ENCODE peak calls at places on chromosomes 2 and 18, in nine cellular contexts. D, H, J, A, R, G, X, S and B are unnamed samples.

GRCh38 chr2:231960810-231961348 is 634 bp upstream of the DIS3L2 start:
- DNase-seq in D (no peak), H (no peak), J (no peak), A (no peak), R (no peak), G (no peak), X (no peak), S (no peak), B (no peak)

GRCh38 chr2:128585706-128586105 is 267.0 kb upstream of the HS6ST1 start:
- DNase-seq in D (no peak), H (no peak), J (no peak), A (peak), R (no peak), G (no peak), X (no peak), S (no peak), B (no peak)

GRCh38 chr2:201363857-201364560 is 6.9 kb upstream of the FLACC1 start:
- DNase-seq in D (no peak), H (peak), J (no peak), A (no peak), R (no peak), G (peak), X (peak), S (peak), B (peak)

GRCh38 chr2:224311226-224311625 is 90.7 kb downstream of the FAM124B start:
- DNase-seq in D (no peak), H (no peak), J (no peak), A (no peak), R (no peak), G (no peak), X (no peak), S (peak), B (no peak)

GRCh38 chr18:50460062-50460461 is 85.2 kb downstream of the SKA1 start:
- DNase-seq in D (no peak), H (no peak), J (no peak), A (no peak), R (no peak), G (no peak), X (no peak), S (no peak), B (no peak)

GRCh38 chr18:50399582-50399981 is 24.7 kb downstream of the SKA1 start:
- DNase-seq in D (no peak), H (no peak), J (no peak), A (no peak), R (no peak), G (no peak), X (no peak), S (no peak), B (no peak)

GRCh38 chr2:226985227-226985946 is 149.5 kb downstream of the RHBDD1 start:
- DNase-seq in D (no peak), H (no peak), J (no peak), A (peak), R (no peak), G (no peak), X (no peak), S (peak), B (peak)

GRCh38 chr2:204109681-204110080 is 173.1 kb downstream of the ICOS start:
- DNase-seq in D (no peak), H (no peak), J (no peak), A (peak), R (no peak), G (no peak), X (peak), S (peak), B (no peak)

GRCh38 chr18:47730795-47731194 is 199.7 kb downstream of the SMAD2 start:
- DNase-seq in D (no peak), H (no peak), J (no peak), A (peak), R (no peak), G (no peak), X (no peak), S (no peak), B (no peak)

GRCh38 chr2:162490052-162490717 is 146.3 kb downstream of the GCA start:
- DNase-seq in D (peak), H (no peak), J (no peak), A (no peak), R (no peak), G (no peak), X (no peak), S (peak), B (no peak)

GRCh38 chr2:177419274-177419673 is 26.7 kb downstream of the AGPS start:
- DNase-seq in D (no peak), H (no peak), J (no peak), A (no peak), R (no peak), G (no peak), X (no peak), S (peak), B (no peak)

GRCh38 chr2:152580722-152581121 is 136.5 kb downstream of the PRPF40A start:
- DNase-seq in D (no peak), H (no peak), J (no peak), A (no peak), R (no peak), G (no peak), X (no peak), S (no peak), B (no peak)

GRCh38 chr2:31239842-31240198 is 5.9 kb downstream of the EHD3 start:
- DNase-seq in D (no peak), H (no peak), J (no peak), A (no peak), R (peak), G (no peak), X (no peak), S (peak), B (no peak)

GRCh38 chr2:27255660-27256059 is 7.2 kb downstream of the SLC30A3 start:
- DNase-seq in D (no peak), H (no peak), J (no peak), A (no peak), R (no peak), G (no peak), X (no peak), S (peak), B (no peak)

GRCh38 chr18:6561893-6562292 is 147.2 kb upstream of the L3MBTL4 start:
- DNase-seq in D (no peak), H (no peak), J (no peak), A (no peak), R (no peak), G (no peak), X (no peak), S (no peak), B (no peak)

GRCh38 chr2:110853516-110853915 is 121.1 kb downstream of the ACOXL start:
- DNase-seq in D (peak), H (peak), J (no peak), A (peak), R (no peak), G (no peak), X (no peak), S (peak), B (no peak)

GRCh38 chr2:122273785-122274419 is 518.5 kb downstream of the TSN start:
- DNase-seq in D (no peak), H (no peak), J (no peak), A (no peak), R (no peak), G (no peak), X (no peak), S (no peak), B (no peak)

GRCh38 chr2:156338578-156338977 is 6.1 kb upstream of the NR4A2 start:
- DNase-seq in D (no peak), H (no peak), J (no peak), A (no peak), R (no peak), G (no peak), X (no peak), S (no peak), B (no peak)

GRCh38 chr2:11097038-11097720 is 58.1 kb upstream of the SLC66A3 start:
- DNase-seq in D (no peak), H (no peak), J (no peak), A (peak), R (peak), G (no peak), X (no peak), S (peak), B (no peak)

GRCh38 chr2:15957881-15958713 is 17.7 kb downstream of the MYCN start:
- DNase-seq in D (no peak), H (no peak), J (no peak), A (no peak), R (no peak), G (no peak), X (no peak), S (no peak), B (no peak)

GRCh38 chr2:133362061-133362476 is 206.2 kb downstream of the NCKAP5 start:
- DNase-seq in D (no peak), H (no peak), J (no peak), A (peak), R (no peak), G (no peak), X (no peak), S (peak), B (peak)

GRCh38 chr2:107437265-107437664 is 389.4 kb upstream of the RGPD4 start:
- DNase-seq in D (no peak), H (no peak), J (no peak), A (no peak), R (no peak), G (no peak), X (no peak), S (no peak), B (no peak)

GRCh38 chr2:176097820-176098365 is 1.7 kb upstream of the HOXD12 start:
- DNase-seq in D (no peak), H (no peak), J (no peak), A (peak), R (no peak), G (no peak), X (no peak), S (no peak), B (no peak)

GRCh38 chr2:220228310-220229006 is 601.0 kb downstream of the SLC4A3 start:
- DNase-seq in D (no peak), H (no peak), J (no peak), A (peak), R (no peak), G (no peak), X (no peak), S (peak), B (no peak)

GRCh38 chr18:79396431-79397287 is 929 bp downstream of the NFATC1 start:
- DNase-seq in D (peak), H (no peak), J (no peak), A (peak), R (peak), G (no peak), X (no peak), S (peak), B (no peak)

GRCh38 chr2:65389476-65389875 is 42.9 kb downstream of the SPRED2 start:
- DNase-seq in D (no peak), H (no peak), J (no peak), A (no peak), R (no peak), G (no peak), X (no peak), S (no peak), B (no peak)

GRCh38 chr2:219661197-219661954 is 33.9 kb downstream of the SLC4A3 start:
- DNase-seq in D (no peak), H (no peak), J (no peak), A (no peak), R (no peak), G (no peak), X (no peak), S (no peak), B (no peak)

GRCh38 chr18:66724664-66725356 is 120.9 kb upstream of the CDH19 start:
- DNase-seq in D (no peak), H (no peak), J (no peak), A (no peak), R (no peak), G (no peak), X (no peak), S (no peak), B (no peak)

GRCh38 chr18:65146615-65147014 is 604.2 kb upstream of the CDH7 start:
- DNase-seq in D (no peak), H (no peak), J (no peak), A (no peak), R (no peak), G (no peak), X (no peak), S (no peak), B (no peak)